ENCODE peak calls at places on chromosome 10, in nine cellular contexts. One of them, this sample, is unnamed.

GRCh38 chr10:28294809-28295208 is 8.1 kb downstream of the MPP7 start:
- DNase-seq in heart right ventricle: no peak
- DNase-seq in spleen: no peak
- DNase-seq in fibroblast of lung: no peak
- DNase-seq in breast epithelium: no peak
- DNase-seq in cardiac muscle cell: no peak
- DNase-seq in endothelial cell of umbilical vein: no peak
- DNase-seq in CD8-positive, alpha-beta T cell: no peak
- DNase-seq in keratinocyte: no peak
- DNase-seq in this sample: no peak

GRCh38 chr10:97780991-97781540 is 9.3 kb upstream of the SFRP5 start:
- DNase-seq in heart right ventricle: no peak
- DNase-seq in spleen: no peak
- DNase-seq in fibroblast of lung: no peak
- DNase-seq in breast epithelium: no peak
- DNase-seq in cardiac muscle cell: no peak
- DNase-seq in endothelial cell of umbilical vein: no peak
- DNase-seq in CD8-positive, alpha-beta T cell: no peak
- DNase-seq in keratinocyte: no peak
- DNase-seq in this sample: peak; percentile 97

GRCh38 chr10:22649390-22649841 is 65.0 kb downstream of the PIP4K2A start:
- DNase-seq in heart right ventricle: no peak
- DNase-seq in spleen: no peak
- DNase-seq in fibroblast of lung: no peak
- DNase-seq in breast epithelium: no peak
- DNase-seq in cardiac muscle cell: no peak
- DNase-seq in endothelial cell of umbilical vein: peak; percentile 23
- DNase-seq in CD8-positive, alpha-beta T cell: no peak
- DNase-seq in keratinocyte: no peak
- DNase-seq in this sample: no peak

GRCh38 chr10:86595496-86595895 is 58.9 kb upstream of the OPN4 start:
- DNase-seq in heart right ventricle: no peak
- DNase-seq in spleen: no peak
- DNase-seq in fibroblast of lung: no peak
- DNase-seq in breast epithelium: no peak
- DNase-seq in cardiac muscle cell: no peak
- DNase-seq in endothelial cell of umbilical vein: no peak
- DNase-seq in CD8-positive, alpha-beta T cell: no peak
- DNase-seq in keratinocyte: no peak
- DNase-seq in this sample: no peak

GRCh38 chr10:24822557-24822956 is 98.9 kb upstream of the ARHGAP21 start:
- DNase-seq in heart right ventricle: no peak
- DNase-seq in spleen: no peak
- DNase-seq in fibroblast of lung: no peak
- DNase-seq in breast epithelium: no peak
- DNase-seq in cardiac muscle cell: no peak
- DNase-seq in endothelial cell of umbilical vein: no peak
- DNase-seq in CD8-positive, alpha-beta T cell: no peak
- DNase-seq in keratinocyte: no peak
- DNase-seq in this sample: no peak

GRCh38 chr10:3036155-3036554 is 31.2 kb upstream of the PFKP start:
- DNase-seq in heart right ventricle: no peak
- DNase-seq in spleen: no peak
- DNase-seq in fibroblast of lung: no peak
- DNase-seq in breast epithelium: no peak
- DNase-seq in cardiac muscle cell: no peak
- DNase-seq in endothelial cell of umbilical vein: no peak
- DNase-seq in CD8-positive, alpha-beta T cell: no peak
- DNase-seq in keratinocyte: no peak
- DNase-seq in this sample: no peak

GRCh38 chr10:88064608-88065383 is 201.4 kb downstream of the PTEN start:
- DNase-seq in heart right ventricle: peak; percentile 51
- DNase-seq in spleen: peak; percentile 81
- DNase-seq in fibroblast of lung: peak; percentile 90
- DNase-seq in breast epithelium: no peak
- DNase-seq in cardiac muscle cell: no peak
- DNase-seq in endothelial cell of umbilical vein: no peak
- DNase-seq in CD8-positive, alpha-beta T cell: no peak
- DNase-seq in keratinocyte: no peak
- DNase-seq in this sample: no peak

GRCh38 chr10:131260452-131261211 is 50.9 kb downstream of the TCERG1L start:
- DNase-seq in heart right ventricle: no peak
- DNase-seq in spleen: peak; percentile 66
- DNase-seq in fibroblast of lung: no peak
- DNase-seq in breast epithelium: peak; percentile 28
- DNase-seq in cardiac muscle cell: no peak
- DNase-seq in endothelial cell of umbilical vein: no peak
- DNase-seq in CD8-positive, alpha-beta T cell: no peak
- DNase-seq in keratinocyte: no peak
- DNase-seq in this sample: no peak

GRCh38 chr10:132274986-132275385 is 32.8 kb downstream of the STK32C start:
- DNase-seq in heart right ventricle: no peak
- DNase-seq in spleen: peak; percentile 52
- DNase-seq in fibroblast of lung: no peak
- DNase-seq in breast epithelium: no peak
- DNase-seq in cardiac muscle cell: no peak
- DNase-seq in endothelial cell of umbilical vein: no peak
- DNase-seq in CD8-positive, alpha-beta T cell: no peak
- DNase-seq in keratinocyte: no peak
- DNase-seq in this sample: no peak

GRCh38 chr10:91598211-91598981 is 34.5 kb downstream of the PPP1R3C start:
- DNase-seq in heart right ventricle: no peak
- DNase-seq in spleen: no peak
- DNase-seq in fibroblast of lung: peak; percentile 92
- DNase-seq in breast epithelium: no peak
- DNase-seq in cardiac muscle cell: no peak
- DNase-seq in endothelial cell of umbilical vein: peak; percentile 29
- DNase-seq in CD8-positive, alpha-beta T cell: no peak
- DNase-seq in keratinocyte: peak; percentile 41
- DNase-seq in this sample: no peak

DNA sequence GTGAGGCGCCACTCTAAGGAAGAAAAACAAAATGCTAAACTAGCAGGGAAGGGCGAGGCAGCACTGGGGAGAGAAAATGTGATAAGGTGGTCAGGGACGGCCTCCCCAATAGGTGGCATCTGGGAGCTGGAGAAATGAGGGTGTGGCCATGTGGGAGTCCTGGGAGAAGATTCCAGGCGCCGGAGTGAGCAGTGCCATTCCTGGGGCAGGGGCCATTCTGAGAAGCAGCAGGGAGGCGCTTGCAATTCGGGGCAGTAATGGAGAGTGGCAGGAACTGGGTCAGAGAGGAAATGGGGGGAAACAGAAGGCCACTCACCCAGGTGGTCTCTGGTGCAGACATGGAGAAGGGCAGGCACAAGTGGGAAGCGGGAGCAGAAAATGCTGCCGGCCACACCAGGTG is 61.8 kb upstream of the LRRC18 start:
- DNase-seq in heart right ventricle: no peak
- DNase-seq in spleen: no peak
- DNase-seq in fibroblast of lung: no peak
- DNase-seq in breast epithelium: no peak
- DNase-seq in cardiac muscle cell: peak; percentile 61
- DNase-seq in endothelial cell of umbilical vein: no peak
- DNase-seq in CD8-positive, alpha-beta T cell: no peak
- DNase-seq in keratinocyte: no peak
- DNase-seq in this sample: peak; percentile 41
- H3K4me1 ChIP-seq in heart right ventricle: peaks cover 6% of the 10 kb centered on the region
- H3K4me1 ChIP-seq in spleen: no peaks in the 10 kb centered on the region
- H3K4me1 ChIP-seq in fibroblast of lung: no peaks in the 10 kb centered on the region
- H3K4me1 ChIP-seq in breast epithelium: no peaks in the 10 kb centered on the region
- H3K4me1 ChIP-seq in cardiac muscle cell: peaks cover 10% of the 10 kb centered on the region
- H3K4me1 ChIP-seq in endothelial cell of umbilical vein: no peaks in the 10 kb centered on the region
- H3K4me1 ChIP-seq in CD8-positive, alpha-beta T cell: no peaks in the 10 kb centered on the region
- H3K4me1 ChIP-seq in keratinocyte: no peaks in the 10 kb centered on the region
- H3K4me1 ChIP-seq in this sample: no peaks in the 10 kb centered on the region

GRCh38 chr10:44977287-44978212 is 1.1 kb downstream of the DEPP1 start:
- DNase-seq in heart right ventricle: no peak
- DNase-seq in spleen: peak; percentile 79
- DNase-seq in fibroblast of lung: no peak
- DNase-seq in breast epithelium: no peak
- DNase-seq in cardiac muscle cell: no peak
- DNase-seq in endothelial cell of umbilical vein: no peak
- DNase-seq in CD8-positive, alpha-beta T cell: no peak
- DNase-seq in keratinocyte: no peak
- DNase-seq in this sample: no peak

GRCh38 chr10:44974082-44974627 is 4.5 kb downstream of the DEPP1 start:
- DNase-seq in heart right ventricle: no peak
- DNase-seq in spleen: peak; percentile 78
- DNase-seq in fibroblast of lung: no peak
- DNase-seq in breast epithelium: no peak
- DNase-seq in cardiac muscle cell: no peak
- DNase-seq in endothelial cell of umbilical vein: no peak
- DNase-seq in CD8-positive, alpha-beta T cell: no peak
- DNase-seq in keratinocyte: no peak
- DNase-seq in this sample: no peak

GRCh38 chr10:44974628-44975431 is 3.8 kb downstream of the DEPP1 start:
- DNase-seq in heart right ventricle: peak; percentile 76
- DNase-seq in spleen: peak; percentile 94
- DNase-seq in fibroblast of lung: peak; percentile 54
- DNase-seq in breast epithelium: no peak
- DNase-seq in cardiac muscle cell: peak; percentile 70
- DNase-seq in endothelial cell of umbilical vein: peak; percentile 90
- DNase-seq in CD8-positive, alpha-beta T cell: peak; percentile 36
- DNase-seq in keratinocyte: no peak
- DNase-seq in this sample: no peak

GRCh38 chr10:44976352-44977198 is 2.0 kb downstream of the DEPP1 start:
- DNase-seq in heart right ventricle: no peak
- DNase-seq in spleen: peak; percentile 67
- DNase-seq in fibroblast of lung: no peak
- DNase-seq in breast epithelium: no peak
- DNase-seq in cardiac muscle cell: no peak
- DNase-seq in endothelial cell of umbilical vein: peak; percentile 92
- DNase-seq in CD8-positive, alpha-beta T cell: no peak
- DNase-seq in keratinocyte: no peak
- DNase-seq in this sample: no peak

GRCh38 chr10:44975487-44976331 is 2.9 kb downstream of the DEPP1 start:
- DNase-seq in heart right ventricle: no peak
- DNase-seq in spleen: peak; percentile 75
- DNase-seq in fibroblast of lung: peak; percentile 46
- DNase-seq in breast epithelium: no peak
- DNase-seq in cardiac muscle cell: peak; percentile 84
- DNase-seq in endothelial cell of umbilical vein: peak; percentile 96
- DNase-seq in CD8-positive, alpha-beta T cell: no peak
- DNase-seq in keratinocyte: no peak
- DNase-seq in this sample: peak; percentile 59
- H3K4me1 ChIP-seq in heart right ventricle: peaks cover 67% of the 10 kb centered on the region
- H3K4me1 ChIP-seq in spleen: peaks cover 99% of the 10 kb centered on the region
- H3K4me1 ChIP-seq in fibroblast of lung: peaks cover 29% of the 10 kb centered on the region
- H3K4me1 ChIP-seq in breast epithelium: peaks cover 12% of the 10 kb centered on the region
- H3K4me1 ChIP-seq in cardiac muscle cell: peaks cover 63% of the 10 kb centered on the region
- H3K4me1 ChIP-seq in endothelial cell of umbilical vein: peaks cover 29% of the 10 kb centered on the region
- H3K4me1 ChIP-seq in CD8-positive, alpha-beta T cell: peaks cover 20% of the 10 kb centered on the region
- H3K4me1 ChIP-seq in keratinocyte: peaks cover 40% of the 10 kb centered on the region
- H3K4me1 ChIP-seq in this sample: peaks cover 46% of the 10 kb centered on the region

GRCh38 chr10:60796481-60796880 is 18.2 kb downstream of the CDK1 start:
- DNase-seq in heart right ventricle: no peak
- DNase-seq in spleen: no peak
- DNase-seq in fibroblast of lung: no peak
- DNase-seq in breast epithelium: no peak
- DNase-seq in cardiac muscle cell: no peak
- DNase-seq in endothelial cell of umbilical vein: no peak
- DNase-seq in CD8-positive, alpha-beta T cell: no peak
- DNase-seq in keratinocyte: no peak
- DNase-seq in this sample: no peak

GRCh38 chr10:60795465-60796202 is 17.4 kb downstream of the CDK1 start:
- DNase-seq in heart right ventricle: no peak
- DNase-seq in spleen: no peak
- DNase-seq in fibroblast of lung: no peak
- DNase-seq in breast epithelium: no peak
- DNase-seq in cardiac muscle cell: no peak
- DNase-seq in endothelial cell of umbilical vein: no peak
- DNase-seq in CD8-positive, alpha-beta T cell: no peak
- DNase-seq in keratinocyte: no peak
- DNase-seq in this sample: no peak

GRCh38 chr10:60798870-60799269 is 20.6 kb downstream of the CDK1 start:
- DNase-seq in heart right ventricle: no peak
- DNase-seq in spleen: no peak
- DNase-seq in fibroblast of lung: no peak
- DNase-seq in breast epithelium: no peak
- DNase-seq in cardiac muscle cell: no peak
- DNase-seq in endothelial cell of umbilical vein: no peak
- DNase-seq in CD8-positive, alpha-beta T cell: no peak
- DNase-seq in keratinocyte: no peak
- DNase-seq in this sample: no peak

GRCh38 chr10:60798031-60798430 is 19.8 kb downstream of the CDK1 start:
- DNase-seq in heart right ventricle: no peak
- DNase-seq in spleen: no peak
- DNase-seq in fibroblast of lung: peak; percentile 28
- DNase-seq in breast epithelium: no peak
- DNase-seq in cardiac muscle cell: no peak
- DNase-seq in endothelial cell of umbilical vein: no peak
- DNase-seq in CD8-positive, alpha-beta T cell: no peak
- DNase-seq in keratinocyte: no peak
- DNase-seq in this sample: no peak

GRCh38 chr10:60797200-60797599 is 18.9 kb downstream of the CDK1 start:
- DNase-seq in heart right ventricle: no peak
- DNase-seq in spleen: no peak
- DNase-seq in fibroblast of lung: no peak
- DNase-seq in breast epithelium: no peak
- DNase-seq in cardiac muscle cell: no peak
- DNase-seq in endothelial cell of umbilical vein: no peak
- DNase-seq in CD8-positive, alpha-beta T cell: no peak
- DNase-seq in keratinocyte: no peak
- DNase-seq in this sample: no peak
- H3K4me1 ChIP-seq in heart right ventricle: no peaks in the 10 kb centered on the region
- H3K4me1 ChIP-seq in spleen: no peaks in the 10 kb centered on the region
- H3K4me1 ChIP-seq in fibroblast of lung: peaks cover 6% of the 10 kb centered on the region
- H3K4me1 ChIP-seq in breast epithelium: no peaks in the 10 kb centered on the region
- H3K4me1 ChIP-seq in cardiac muscle cell: peaks cover 3% of the 10 kb centered on the region
- H3K4me1 ChIP-seq in endothelial cell of umbilical vein: peaks cover 3% of the 10 kb centered on the region
- H3K4me1 ChIP-seq in CD8-positive, alpha-beta T cell: no peaks in the 10 kb centered on the region
- H3K4me1 ChIP-seq in keratinocyte: no peaks in the 10 kb centered on the region
- H3K4me1 ChIP-seq in this sample: no peaks in the 10 kb centered on the region

GRCh38 chr10:124639206-124639605 is 105.0 kb downstream of the FAM53B start:
- DNase-seq in heart right ventricle: peak; percentile 45
- DNase-seq in spleen: peak; percentile 62
- DNase-seq in fibroblast of lung: no peak
- DNase-seq in breast epithelium: no peak
- DNase-seq in cardiac muscle cell: no peak
- DNase-seq in endothelial cell of umbilical vein: no peak
- DNase-seq in CD8-positive, alpha-beta T cell: no peak
- DNase-seq in keratinocyte: no peak
- DNase-seq in this sample: no peak

GRCh38 chr10:124640538-124641231 is 103.5 kb downstream of the FAM53B start:
- DNase-seq in heart right ventricle: peak; percentile 48
- DNase-seq in spleen: peak; percentile 85
- DNase-seq in fibroblast of lung: peak; percentile 21
- DNase-seq in breast epithelium: no peak
- DNase-seq in cardiac muscle cell: no peak
- DNase-seq in endothelial cell of umbilical vein: no peak
- DNase-seq in CD8-positive, alpha-beta T cell: no peak
- DNase-seq in keratinocyte: no peak
- DNase-seq in this sample: no peak

GRCh38 chr10:124639646-124640045 is 104.5 kb downstream of the FAM53B start:
- DNase-seq in heart right ventricle: peak; percentile 5
- DNase-seq in spleen: peak; percentile 62
- DNase-seq in fibroblast of lung: no peak
- DNase-seq in breast epithelium: no peak
- DNase-seq in cardiac muscle cell: no peak
- DNase-seq in endothelial cell of umbilical vein: no peak
- DNase-seq in CD8-positive, alpha-beta T cell: no peak
- DNase-seq in keratinocyte: no peak
- DNase-seq in this sample: no peak

GRCh38 chr10:124641282-124642075 is 102.7 kb downstream of the FAM53B start:
- DNase-seq in heart right ventricle: peak; percentile 49
- DNase-seq in spleen: peak; percentile 76
- DNase-seq in fibroblast of lung: peak; percentile 66
- DNase-seq in breast epithelium: no peak
- DNase-seq in cardiac muscle cell: no peak
- DNase-seq in endothelial cell of umbilical vein: no peak
- DNase-seq in CD8-positive, alpha-beta T cell: no peak
- DNase-seq in keratinocyte: no peak
- DNase-seq in this sample: no peak

GRCh38 chr10:124640056-124640455 is 104.1 kb downstream of the FAM53B start:
- DNase-seq in heart right ventricle: peak; percentile 10
- DNase-seq in spleen: peak; percentile 77
- DNase-seq in fibroblast of lung: no peak
- DNase-seq in breast epithelium: no peak
- DNase-seq in cardiac muscle cell: no peak
- DNase-seq in endothelial cell of umbilical vein: no peak
- DNase-seq in CD8-positive, alpha-beta T cell: no peak
- DNase-seq in keratinocyte: no peak
- DNase-seq in this sample: no peak
- H3K4me1 ChIP-seq in heart right ventricle: peaks cover 86% of the 10 kb centered on the region
- H3K4me1 ChIP-seq in spleen: peaks cover 98% of the 10 kb centered on the region
- H3K4me1 ChIP-seq in fibroblast of lung: peaks cover 10% of the 10 kb centered on the region
- H3K4me1 ChIP-seq in breast epithelium: peaks cover 7% of the 10 kb centered on the region
- H3K4me1 ChIP-seq in cardiac muscle cell: peaks cover 11% of the 10 kb centered on the region
- H3K4me1 ChIP-seq in endothelial cell of umbilical vein: no peaks in the 10 kb centered on the region
- H3K4me1 ChIP-seq in CD8-positive, alpha-beta T cell: peaks cover 63% of the 10 kb centered on the region
- H3K4me1 ChIP-seq in keratinocyte: peaks cover 12% of the 10 kb centered on the region
- H3K4me1 ChIP-seq in this sample: no peaks in the 10 kb centered on the region